ENCODE peak calls at places on chromosome 3, in five cellular contexts. C is HL-60, H is AG04449, K is fibroblast of lung, L is hepatocyte. T is an unnamed sample.

GRCh38 chr3:102460579-102460978 is 25.8 kb downstream of the ZPLD1 start:
- DNase-seq in C (no peak), K (peak), L (no peak), H (no peak), T (no peak)

GRCh38 chr3:85572426-85572825 is 613.6 kb downstream of the CADM2 start:
- DNase-seq in K (peak), L (no peak), H (no peak), C (no peak), T (no peak)

GRCh38 chr3:5428607-5429516 is 241.4 kb downstream of the EDEM1 start:
- DNase-seq in C (no peak), L (peak), H (no peak), K (peak), T (no peak)

GRCh38 chr3:175426805-175427204 is 567.7 kb downstream of the NAALADL2 start:
- DNase-seq in H (no peak), C (no peak), K (peak), L (no peak), T (no peak)

GRCh38 chr3:60424942-60425341 is 826.3 kb downstream of the FHIT start:
- DNase-seq in H (no peak), K (no peak), C (no peak), L (no peak), T (no peak)

GRCh38 chr3:125602752-125603649 is 7.7 kb upstream of the OSBPL11 start:
- DNase-seq in K (peak), C (no peak), H (no peak), L (no peak), T (no peak)

GRCh38 chr3:42600958-42601675 is 631 bp downstream of the NKTR start:
- DNase-seq in C (peak), H (no peak), L (peak), K (peak), T (peak)

GRCh38 chr3:97896547-97896946 is 74.7 kb downstream of the CRYBG3 start:
- DNase-seq in K (no peak), L (no peak), H (no peak), C (no peak), T (no peak)

GRCh38 chr3:183324083-183324482 is 71.0 kb downstream of the B3GNT5 start:
- DNase-seq in L (no peak), C (no peak), K (peak), H (no peak), T (no peak)

GRCh38 chr3:14890470-14890869 is 56.9 kb upstream of the NR2C2 start:
- DNase-seq in C (no peak), H (no peak), L (no peak), K (no peak), T (no peak)

GRCh38 chr3:190811775-190812480 is 50.6 kb downstream of the GMNC start:
- DNase-seq in C (peak), K (peak), H (peak), L (peak), T (no peak)

GRCh38 chr3:16338124-16338523 is 73.1 kb downstream of the OXNAD1 start:
- DNase-seq in C (peak), H (no peak), L (no peak), K (no peak), T (no peak)

GRCh38 chr3:161484226-161484625 is 12.4 kb upstream of the OTOL1 start:
- DNase-seq in C (no peak), K (no peak), L (no peak), H (no peak), T (no peak)

GRCh38 chr3:196617256-196617655 is 22.2 kb upstream of the NRROS start:
- DNase-seq in K (no peak), C (peak), L (no peak), H (no peak), T (no peak)

GRCh38 chr3:3594986-3595385 is 204.2 kb upstream of the LRRN1 start:
- DNase-seq in C (no peak), H (no peak), L (no peak), K (no peak), T (no peak)

GRCh38 chr3:4061201-4061600 is 242.0 kb upstream of the SETMAR start:
- DNase-seq in K (no peak), L (no peak), C (peak), H (no peak), T (no peak)

GRCh38 chr3:119580148-119580760 is 962 bp downstream of the ADPRH start:
- DNase-seq in C (peak), L (peak), H (no peak), K (no peak), T (no peak)

GRCh38 chr3:108705045-108705444 is 52.2 kb downstream of the RETNLB start:
- DNase-seq in H (no peak), K (no peak), C (no peak), L (no peak), T (no peak)

GRCh38 chr3:19216669-19217337 is 68.5 kb downstream of the KCNH8 start:
- DNase-seq in C (no peak), L (no peak), H (no peak), K (no peak), T (no peak)

GRCh38 chr3:139173372-139174108 is 128.8 kb upstream of the PRR23C start:
- DNase-seq in C (no peak), L (no peak), K (peak), H (no peak), T (no peak)

GRCh38 chr3:106728315-106728821 is 648.9 kb upstream of the CCDC54 start:
- DNase-seq in H (peak), L (no peak), C (no peak), K (peak), T (peak)

GRCh38 chr3:99747915-99748314 is 69.7 kb upstream of the CMSS1 start:
- DNase-seq in H (no peak), L (peak), C (no peak), K (peak), T (no peak)

GRCh38 chr3:46847744-46848143 is 15.5 kb downstream of the MYL3 start:
- DNase-seq in C (no peak), L (no peak), K (no peak), H (no peak), T (no peak)

GRCh38 chr3:14962762-14963161 is 15.4 kb downstream of the NR2C2 start:
- DNase-seq in L (no peak), K (peak), C (no peak), H (no peak), T (no peak)

GRCh38 chr3:86991482-86991815 is 500 bp upstream of the VGLL3 start:
- DNase-seq in C (no peak), H (no peak), L (no peak), K (no peak), T (no peak)

GRCh38 chr3:2303567-2303966 is 204.9 kb downstream of the CNTN4 start:
- DNase-seq in L (peak), C (no peak), K (no peak), H (no peak), T (no peak)

GRCh38 chr3:156353535-156353934 is 201.4 kb downstream of the SSR3 start:
- DNase-seq in H (no peak), C (no peak), K (no peak), L (no peak), T (no peak)

GRCh38 chr3:141477224-141477623 is 9.6 kb upstream of the RASA2 start:
- DNase-seq in L (peak), H (no peak), C (no peak), K (peak), T (no peak)

GRCh38 chr3:63343674-63344073 is 65.6 kb downstream of the SYNPR start:
- DNase-seq in L (peak), H (peak), K (peak), C (peak), T (peak)

GRCh38 chr3:175743733-175744400 is 884.7 kb downstream of the NAALADL2 start:
- DNase-seq in H (peak), C (no peak), L (no peak), K (peak), T (no peak)

GRCh38 chr3:61575893-61576292 is 14.5 kb downstream of the PTPRG start:
- DNase-seq in C (no peak), H (no peak), K (no peak), L (no peak), T (no peak)

GRCh38 chr3:62823461-62824050 is 51.7 kb downstream of the CADPS start:
- DNase-seq in C (no peak), K (no peak), L (no peak), H (no peak), T (no peak)

GRCh38 chr3:187623285-187623814 is 46.8 kb downstream of the SST start:
- DNase-seq in C (no peak), L (no peak), K (no peak), H (no peak), T (no peak)

GRCh38 chr3:151933224-151933858 is 59.9 kb downstream of the SUCNR1 start:
- DNase-seq in C (no peak), H (no peak), L (no peak), K (no peak), T (peak)

GRCh38 chr3:38133557-38134405 is 3.1 kb downstream of the ACAA1 start:
- DNase-seq in C (no peak), L (peak), K (peak), H (no peak), T (no peak)

GRCh38 chr3:38130631-38131065 is 6.3 kb downstream of the ACAA1 start:
- DNase-seq in H (no peak), K (no peak), C (no peak), L (peak), T (no peak)

GRCh38 chr3:38130219-38130618 is 6.7 kb downstream of the ACAA1 start:
- DNase-seq in C (no peak), K (no peak), H (no peak), L (no peak), T (no peak)

GRCh38 chr3:38133209-38133556 is 3.7 kb downstream of the ACAA1 start:
- DNase-seq in K (no peak), L (peak), C (no peak), H (no peak), T (no peak)

GRCh38 chr3:38131621-38132369 is 5.1 kb downstream of the ACAA1 start:
- DNase-seq in K (peak), L (peak), H (no peak), C (peak), T (no peak)
- TF ChIP-seq CTCF in K (peak), L (peak), H (peak), C (peak), T (peak)

GRCh38 chr3:127820871-127821853 is 1.2 kb downstream of the MGLL start:
- DNase-seq in H (no peak), C (peak), L (no peak), K (peak), T (no peak)

GRCh38 chr3:127820221-127820870 is 2.0 kb downstream of the MGLL start:
- DNase-seq in C (peak), H (no peak), L (no peak), K (peak), T (no peak)

GRCh38 chr3:127817331-127817821 is 4.9 kb downstream of the MGLL start:
- DNase-seq in C (no peak), H (no peak), K (peak), L (peak), T (peak)

GRCh38 chr3:127819086-127819485 is 3.2 kb downstream of the MGLL start:
- DNase-seq in K (no peak), C (no peak), L (no peak), H (no peak), T (no peak)

DNA sequence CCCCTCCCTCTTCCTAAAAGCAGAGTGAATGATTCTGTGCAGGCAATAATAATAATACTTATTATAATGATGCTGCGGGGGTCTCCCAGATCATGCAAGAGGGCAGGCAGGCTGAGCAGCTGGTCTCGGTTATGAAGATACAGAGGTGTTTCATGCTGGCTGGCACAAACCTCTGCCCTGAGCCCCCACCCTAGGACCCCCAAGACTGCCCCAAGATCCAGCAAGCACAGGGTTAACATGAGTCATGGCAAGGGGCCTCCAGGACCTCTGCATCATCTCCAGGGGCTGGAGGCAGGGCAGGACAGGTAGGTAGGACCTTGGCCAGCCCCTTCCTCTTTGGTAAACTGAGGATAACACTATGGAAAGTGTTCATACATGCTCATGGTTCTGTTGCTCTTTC is 2.7 kb downstream of the MGLL start:
- DNase-seq in K (no peak), L (no peak), H (no peak), C (no peak), T (no peak)
- H3K4me3 ChIP-seq in K (peak), L (no peak), H (peak), C (no peak), T (no peak)

GRCh38 chr3:71245971-71246860 is 337.3 kb downstream of the FOXP1 start:
- DNase-seq in L (no peak), C (no peak), H (no peak), K (no peak), T (no peak)

GRCh38 chr3:71247948-71248315 is 335.6 kb downstream of the FOXP1 start:
- DNase-seq in C (no peak), L (no peak), K (no peak), H (no peak), T (no peak)

GRCh38 chr3:71245052-71245488 is 338.5 kb downstream of the FOXP1 start:
- DNase-seq in C (no peak), H (peak), K (peak), L (peak), T (peak)

GRCh38 chr3:71250026-71250425 is 333.5 kb downstream of the FOXP1 start:
- DNase-seq in L (no peak), C (no peak), H (no peak), K (no peak), T (no peak)

GRCh38 chr3:71247221-71247947 is 336.1 kb downstream of the FOXP1 start:
- DNase-seq in C (no peak), L (no peak), K (peak), H (no peak), T (no peak)
- TF ChIP-seq CTCF in C (no peak), L (no peak), K (no peak), H (no peak), T (no peak)

DNA sequence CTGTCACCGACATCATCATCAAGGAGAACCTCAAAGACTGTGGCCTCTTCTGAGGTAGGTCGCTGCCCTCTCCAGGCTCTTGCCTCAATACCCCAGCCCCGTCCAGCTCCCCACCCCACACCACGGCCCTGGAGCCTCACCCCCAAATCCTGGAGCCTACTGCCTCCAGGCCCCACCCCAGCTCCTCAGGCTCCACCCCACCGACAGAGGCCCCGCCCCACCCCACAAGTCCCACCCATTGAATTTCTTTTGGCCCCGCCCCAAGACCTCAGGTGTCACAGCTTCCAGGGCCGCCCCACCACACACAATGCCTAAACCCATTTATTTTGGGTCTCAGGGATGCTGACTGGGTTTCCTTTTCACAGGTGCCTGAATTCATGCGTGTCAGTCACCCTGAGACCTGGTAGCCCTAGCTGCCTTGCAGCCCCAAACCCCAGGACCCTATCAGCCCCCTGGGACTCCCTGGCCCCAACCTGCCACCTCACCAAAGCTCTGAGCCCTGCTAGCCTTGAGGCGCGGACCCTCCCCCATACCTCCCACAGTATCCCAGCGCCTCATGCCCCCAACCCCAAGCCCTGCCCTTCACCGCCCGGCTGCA is 3.6 kb downstream of the GNAT1 start:
- DNase-seq in H (no peak), L (peak), K (no peak), C (no peak), T (no peak)
- H3K4me3 ChIP-seq in H (peak), L (no peak), K (no peak), C (no peak), T (no peak)

GRCh38 chr3:138078901-138079344 is 36.5 kb downstream of the DZIP1L start:
- DNase-seq in C (no peak), H (peak), L (peak), K (peak), T (peak)
- TF ChIP-seq CTCF in C (no peak), H (no peak), L (no peak), K (no peak), T (no peak)

GRCh38 chr3:194484614-194485013 is 2.2 kb downstream of the ATP13A3 start:
- DNase-seq in L (no peak), K (no peak), C (no peak), H (no peak), T (no peak)
- H3K4me3 ChIP-seq in L (no peak), K (peak), C (no peak), H (peak), T (peak)

GRCh38 chr3:40780801-40781406 is 256.1 kb downstream of the ZNF621 start:
- DNase-seq in L (peak), K (peak), H (no peak), C (no peak), T (peak)
- TF ChIP-seq CTCF in L (no peak), K (no peak), H (no peak), C (no peak), T (no peak)

DNA sequence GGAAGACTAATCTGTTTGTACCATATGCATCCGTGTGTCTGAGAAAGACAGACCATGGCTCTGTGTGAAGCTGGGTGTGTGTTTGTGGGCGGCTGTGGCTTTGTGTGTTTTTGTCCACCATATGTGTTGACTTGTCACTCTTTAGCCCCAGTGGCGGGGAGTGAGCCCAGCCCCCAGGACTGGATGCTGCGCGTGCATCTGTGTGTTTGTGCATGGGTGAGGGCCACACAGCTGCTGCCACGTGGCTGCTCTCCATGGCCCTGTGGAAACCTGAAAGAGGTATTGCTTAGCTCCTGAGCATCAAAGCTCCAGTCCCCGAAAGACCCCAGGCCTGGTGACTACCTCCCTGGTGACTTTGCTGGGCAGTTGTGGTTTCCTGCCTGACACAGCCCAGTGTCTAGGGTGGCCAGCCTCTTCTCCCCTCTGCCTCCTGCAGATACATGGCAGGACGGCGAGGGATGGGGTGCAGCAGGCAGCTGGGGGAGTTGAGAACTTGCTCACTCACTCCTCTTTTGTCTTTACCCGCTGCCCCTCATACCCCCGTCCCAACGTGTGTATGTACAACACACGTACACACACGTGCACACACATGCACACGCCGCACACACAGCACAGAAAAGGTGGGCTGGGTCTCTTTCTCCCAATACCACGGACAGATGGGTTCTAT is 6.5 kb downstream of the EPHB3 start:
- DNase-seq in H (no peak), K (no peak), L (no peak), C (no peak), T (no peak)
- H3K4me3 ChIP-seq in H (peak), K (peak), L (no peak), C (no peak), T (peak)

GRCh38 chr3:73418636-73419035 is 206.1 kb downstream of the PDZRN3 start:
- DNase-seq in C (no peak), L (no peak), H (no peak), K (no peak), T (no peak)

GRCh38 chr3:73423133-73423532 is 201.6 kb downstream of the PDZRN3 start:
- DNase-seq in C (no peak), H (no peak), K (no peak), L (no peak), T (no peak)

GRCh38 chr3:73419993-73420392 is 204.7 kb downstream of the PDZRN3 start:
- DNase-seq in K (no peak), L (no peak), H (no peak), C (no peak), T (no peak)

GRCh38 chr3:73422556-73422955 is 202.2 kb downstream of the PDZRN3 start:
- DNase-seq in K (no peak), L (no peak), H (no peak), C (no peak), T (no peak)

DNA sequence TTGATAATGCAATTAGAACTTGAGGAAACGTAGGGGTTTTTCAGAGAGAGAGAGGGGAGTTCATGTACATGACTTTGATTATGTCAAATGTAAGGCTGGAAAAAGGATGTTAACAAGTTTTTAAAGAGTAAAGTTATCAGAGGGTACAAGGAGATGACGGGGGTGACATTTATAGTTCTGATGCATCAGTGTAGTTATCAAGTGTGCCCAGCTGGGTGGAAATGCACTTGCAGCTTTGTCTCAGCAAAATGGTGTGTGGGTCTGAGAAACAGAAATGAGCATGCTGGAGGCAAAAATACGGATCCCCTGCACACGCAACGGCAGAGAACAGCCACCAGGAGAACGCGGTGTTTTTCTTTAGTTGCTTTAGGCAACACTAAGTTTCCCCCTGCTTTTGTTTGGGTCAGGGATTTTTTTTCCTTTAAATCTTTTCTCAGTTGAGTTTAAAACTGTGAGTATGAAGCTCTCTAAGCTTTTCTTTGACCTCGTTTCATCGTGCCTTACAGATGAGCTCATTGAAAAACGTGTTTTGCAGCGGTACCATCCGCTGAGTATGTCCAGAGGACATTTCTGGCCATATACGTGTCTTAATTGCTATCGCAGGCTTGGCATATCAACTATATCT is 205.4 kb downstream of the PDZRN3 start:
- DNase-seq in K (peak), L (peak), C (no peak), H (no peak), T (peak)
- TF ChIP-seq CTCF in K (peak), L (no peak), C (no peak), H (peak), T (peak)